ENCODE peak calls at places on chromosomes 4 and X, in six cellular contexts. O, S, L, Q, C and T are unnamed samples. For H3K4me1, the result is how much of the 10 kb centered on the place peaks cover.

GRCh38 chrX:39678914-39679313 is 418.8 kb downstream of the BCOR start:
- DNase-seq in C (no peak), Q (no peak), S (no peak), L (no peak), O (no peak), T (no peak)

GRCh38 chr4:22391548-22391947 is 124.3 kb downstream of the ADGRA3 start:
- DNase-seq in O (no peak), Q (no peak), C (no peak), S (no peak), L (no peak), T (no peak)

GRCh38 chr4:120299631-120300030 is 233.0 kb upstream of the MAD2L1 start:
- DNase-seq in O (no peak), S (no peak), L (no peak), C (no peak), Q (no peak), T (no peak)

GRCh38 chr4:69832326-69833030 is 27.5 kb downstream of the SULT1E1 start:
- DNase-seq in O (no peak), C (no peak), Q (peak), L (no peak), S (peak), T (no peak)

GRCh38 chr4:1922826-1923225 is 51.6 kb downstream of the NSD2 start:
- DNase-seq in S (no peak), C (no peak), O (no peak), L (no peak), Q (no peak), T (no peak)

GRCh38 chr4:100311181-100311580 is 120.9 kb upstream of the DDIT4L start:
- DNase-seq in O (no peak), S (no peak), L (no peak), C (no peak), Q (peak), T (no peak)

GRCh38 chr4:158778712-158779111 is 9.9 kb downstream of the FNIP2 start:
- DNase-seq in O (no peak), C (no peak), Q (no peak), L (peak), S (no peak), T (no peak)

GRCh38 chr4:54543088-54543795 is 114.5 kb upstream of the KIT start:
- DNase-seq in C (no peak), L (no peak), O (no peak), Q (no peak), S (no peak), T (no peak)

GRCh38 chrX:9466115-9466495 is 1.2 kb downstream of the TBL1X start:
- DNase-seq in S (no peak), L (no peak), C (peak), O (peak), Q (peak), T (peak)

GRCh38 chr4:48813984-48814383 is 16.9 kb upstream of the OCIAD1 start:
- DNase-seq in Q (no peak), O (no peak), L (no peak), S (no peak), C (no peak), T (no peak)

GRCh38 chr4:103091601-103092223 is 7.9 kb downstream of the BDH2 start:
- DNase-seq in S (peak), Q (peak), C (peak), L (no peak), O (peak), T (no peak)

GRCh38 chr4:142473218-142473959 is 372.7 kb downstream of the INPP4B start:
- DNase-seq in Q (no peak), C (no peak), S (peak), L (peak), O (peak), T (peak)

GRCh38 chr4:139988863-139989765 is 164.9 kb downstream of the MAML3 start:
- DNase-seq in O (peak), L (no peak), S (peak), Q (peak), C (no peak), T (no peak)

GRCh38 chr4:46839128-46839527 is 69.9 kb downstream of the COX7B2 start:
- DNase-seq in C (no peak), Q (no peak), L (no peak), O (no peak), S (no peak), T (no peak)

GRCh38 chr4:82741188-82741587 is 57.4 kb downstream of the SCD5 start:
- DNase-seq in L (no peak), Q (no peak), S (no peak), O (no peak), C (no peak), T (no peak)

GRCh38 chr4:9970399-9971011 is 50.8 kb downstream of the SLC2A9 start:
- DNase-seq in O (no peak), S (no peak), C (no peak), L (no peak), Q (no peak), T (no peak)

GRCh38 chr4:114599231-114600065 is 841 bp downstream of the UGT8 start:
- DNase-seq in L (no peak), C (no peak), S (peak), O (no peak), Q (peak), T (no peak)

GRCh38 chr4:13984996-13985780 is 357.7 kb upstream of the BOD1L1 start:
- DNase-seq in S (no peak), L (no peak), C (no peak), O (peak), Q (no peak), T (no peak)
- H3K4me1 ChIP-seq in S (under half), L (under half), C (under half), O (under half), Q (under half), T (under half)

DNA sequence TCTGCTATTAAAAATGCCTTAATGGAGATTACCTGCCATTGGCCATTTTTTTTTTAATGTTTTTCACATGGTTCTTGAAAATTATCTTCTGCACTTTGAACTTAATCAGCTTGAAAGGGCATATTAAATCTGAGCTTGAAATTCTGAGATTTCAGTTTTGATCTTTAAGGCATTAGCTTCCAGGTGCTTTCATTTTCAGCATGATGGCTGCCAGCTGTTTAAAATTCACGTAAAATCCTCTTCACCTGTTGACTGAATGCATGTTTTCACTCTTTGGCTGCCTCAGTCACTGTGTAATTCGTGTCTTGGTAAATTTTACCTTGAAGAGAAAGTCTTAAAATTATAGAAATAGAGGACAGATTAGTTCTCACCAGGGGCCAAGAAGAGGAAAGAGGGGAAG is 39.6 kb downstream of the SMAD1 start:
- DNase-seq in Q (no peak), S (no peak), C (no peak), L (no peak), O (no peak), T (no peak)
- H3K4me1 ChIP-seq in Q (under half), S (under half), C (under half), L (under half), O (under half), T (under half)

GRCh38 chr4:40202474-40202873 is 5.6 kb downstream of the RHOH start:
- DNase-seq in O (no peak), Q (no peak), C (no peak), S (no peak), L (no peak), T (no peak)
- H3K4me1 ChIP-seq in O (under half), Q (under half), C (under half), S (under half), L (under half), T (under half)

DNA sequence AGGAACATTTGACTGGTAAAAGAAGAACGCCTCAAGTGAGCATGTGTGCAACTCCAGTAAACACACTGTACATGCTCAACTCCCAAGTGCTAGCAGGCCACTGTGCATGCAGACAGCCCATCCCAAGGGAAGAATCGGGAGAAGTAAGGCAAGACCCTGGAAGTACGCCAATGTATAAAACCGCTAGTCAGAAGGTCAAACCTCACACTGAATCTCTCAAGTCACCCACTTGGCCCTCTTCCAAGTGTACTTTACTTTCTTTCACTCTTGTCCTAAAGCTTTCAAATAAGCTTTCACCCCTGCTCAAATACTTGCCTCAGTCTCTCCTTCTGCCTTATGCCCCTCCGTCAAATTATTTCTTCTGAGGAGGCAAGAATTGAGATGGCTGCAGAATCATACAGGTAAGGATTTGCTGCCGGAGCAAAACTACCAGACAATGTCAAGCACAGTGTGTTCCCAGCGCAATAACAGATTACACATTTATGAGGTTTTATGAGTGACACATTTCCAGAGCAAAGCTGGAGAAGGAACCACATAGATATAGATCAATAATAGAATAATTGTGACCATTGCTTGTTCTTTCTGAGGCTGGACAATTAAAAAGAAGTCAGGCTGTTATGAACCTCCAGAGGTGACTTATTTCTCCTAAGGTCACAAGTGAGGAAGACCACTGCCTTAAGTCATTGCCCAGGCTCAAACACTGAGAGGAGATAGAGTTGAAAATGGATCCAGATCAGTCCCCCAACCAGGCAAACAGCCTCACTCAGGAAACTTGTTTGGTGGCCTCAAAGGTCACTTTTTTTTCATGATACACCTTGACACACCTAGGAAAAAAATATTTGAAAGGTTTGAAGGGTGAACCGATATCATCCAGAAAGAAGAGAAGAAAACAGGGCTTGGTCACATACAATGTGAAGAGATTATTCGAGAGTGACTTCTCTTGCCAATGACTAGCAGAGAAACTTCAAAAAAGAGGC is 26.3 kb downstream of the CXCL1 start:
- DNase-seq in O (peak), L (no peak), C (no peak), Q (peak), S (peak), T (no peak)
- H3K4me1 ChIP-seq in O (under half), L (under half), C (under half), Q (under half), S (under half), T (under half)